ENCODE peak calls at places on chromosome 13, in nine cellular contexts. V is AG08396; K is anterior cingulate cortex; Q is activated CD8-positive, alpha-beta memory T cell treated with anti-CD3 and anti-CD28 coated beads for 4 hours; W is stimulated activated CD4-positive, alpha-beta T cell treated with anti-CD3 and anti-CD28 coated beads, Interleukin-15, amount 100 ng/mL, for 1 hour; B is H54; Z is activated naive CD8-positive, alpha-beta T cell treated with anti-CD3 and anti-CD28 coated beads for 36 hours; D is OCI-M1; P is substantia nigra. O is an unnamed sample.

GRCh38 chr13:104318121-104318520 is 1251.9 kb upstream of the SLC10A2 start:
- DNase-seq in V (no peak), B (no peak), Q (no peak), Z (no peak), P (no peak), W (no peak), D (peak; percentile 42), K (no peak), O (no peak)

GRCh38 chr13:35388979-35389378 is 87.5 kb downstream of the MAB21L1 start:
- DNase-seq in K (no peak), W (no peak), Q (no peak), D (peak; percentile 57), Z (no peak), B (no peak), V (no peak), P (no peak), O (peak; percentile 12)

GRCh38 chr13:98467263-98467985 is 109.5 kb downstream of the STK24 start:
- DNase-seq in P (no peak), K (no peak), Q (no peak), D (no peak), Z (no peak), B (no peak), V (no peak), W (no peak), O (no peak)

GRCh38 chr13:35475960-35476943 is at the start of gene MAB21L1:
- DNase-seq in Q (no peak), P (no peak), K (peak; percentile 11), B (peak; percentile 14), V (peak; percentile 58), W (no peak), D (peak; percentile 88), Z (no peak), O (peak; percentile 94)

GRCh38 chr13:74168263-74168675 is 34.1 kb upstream of the KLF12 start:
- DNase-seq in V (no peak), B (no peak), P (no peak), Q (no peak), W (no peak), K (no peak), Z (no peak), D (no peak), O (no peak)

GRCh38 chr13:39811051-39811450 is 155.6 kb downstream of the COG6 start:
- DNase-seq in Z (no peak), P (no peak), B (no peak), V (no peak), D (peak; percentile 19), K (no peak), W (no peak), Q (no peak), O (no peak)

GRCh38 chr13:60511637-60512036 is 114.6 kb downstream of the TDRD3 start:
- DNase-seq in P (no peak), Q (no peak), B (no peak), K (no peak), V (no peak), Z (no peak), D (peak; percentile 83), W (no peak), O (no peak)

GRCh38 chr13:69585656-69586055 is 522.0 kb upstream of the ATXN8OS start:
- DNase-seq in W (no peak), B (no peak), K (no peak), Z (no peak), P (no peak), D (peak; percentile 26), V (no peak), Q (no peak), O (peak; percentile 2)